ENCODE peak calls at places on chromosomes 11 and 22, in six cellular contexts. Y, Z, D, O, W and F are unnamed samples.

GRCh38 chr11:31645747-31646146 is 136.2 kb downstream of the ELP4 start:
- DNase-seq in Y (no peak), D (peak; percentile 13), O (no peak), Z (peak; percentile 84), W (peak; percentile 90), F (no peak)

GRCh38 chr11:109071712-109072524 is 350.1 kb upstream of the C11orf87 start:
- DNase-seq in D (no peak), Z (no peak), O (no peak), W (peak; percentile 58), Y (no peak), F (no peak)

GRCh38 chr11:35419713-35420333 is 465 bp upstream of the SLC1A2 start:
- DNase-seq in Z (no peak), W (peak; percentile 75), D (no peak), Y (peak; percentile 42), O (no peak), F (no peak)

GRCh38 chr11:36186340-36186739 is 102.9 kb downstream of the COMMD9 start:
- DNase-seq in O (no peak), D (no peak), Z (no peak), W (peak; percentile 86), Y (no peak), F (no peak)

GRCh38 chr11:82889133-82890001 is 10.9 kb downstream of the PRCP start:
- DNase-seq in Y (peak; percentile 14), W (no peak), O (peak; percentile 37), Z (peak; percentile 96), D (no peak), F (no peak)

GRCh38 chr11:104061851-104062521 is 25.5 kb downstream of the DDI1 start:
- DNase-seq in Y (no peak), W (peak; percentile 12), O (no peak), Z (no peak), D (no peak), F (no peak)

GRCh38 chr11:11968511-11969280 is 39.7 kb downstream of the DKK3 start:
- DNase-seq in D (no peak), W (peak; percentile 97), O (no peak), Y (no peak), Z (no peak), F (no peak)

GRCh38 chr11:133072366-133072765 is 459.9 kb downstream of the OPCML start:
- DNase-seq in O (no peak), Y (no peak), W (no peak), Z (no peak), D (no peak), F (no peak)

GRCh38 chr11:72771507-72771906 is 19.3 kb upstream of the ARAP1 start:
- DNase-seq in D (no peak), Y (no peak), Z (no peak), O (no peak), W (peak; percentile 66), F (no peak)

GRCh38 chr22:20015971-20016733 is 471 bp downstream of the ARVCF start:
- DNase-seq in Y (peak; percentile 62), W (peak; percentile 24), D (no peak), Z (peak; percentile 32), O (peak; percentile 22), F (no peak)

DNA sequence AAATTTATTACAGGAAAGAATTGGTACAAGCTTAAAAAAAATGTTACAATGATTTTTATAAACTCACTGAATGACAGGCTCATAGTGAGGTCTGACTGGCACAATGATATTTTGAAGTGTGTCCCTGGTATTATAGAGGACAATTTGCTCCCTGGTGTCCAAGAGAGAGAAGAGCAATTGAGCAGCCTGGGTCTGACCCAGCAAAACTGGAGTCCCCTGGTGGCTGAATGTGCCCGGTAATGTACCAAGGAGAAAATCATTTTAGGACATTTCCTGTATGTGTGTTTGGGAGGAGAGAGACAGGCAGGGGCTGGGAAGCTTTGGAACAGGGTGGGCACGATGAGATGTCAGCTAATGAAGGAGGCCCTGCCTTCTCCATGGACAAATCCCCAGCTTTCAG is 125.3 kb downstream of the APOL5 start:
- DNase-seq in W (peak; percentile 73), D (peak; percentile 65), Y (peak; percentile 20), O (peak; percentile 67), Z (peak; percentile 55), F (no peak)
- TF ChIP-seq CTCF in W (peak; percentile 60), D (peak; percentile 48), Y (peak; percentile 40), O (peak; percentile 78), Z (peak; percentile 55), F (peak; percentile 25)

DNA sequence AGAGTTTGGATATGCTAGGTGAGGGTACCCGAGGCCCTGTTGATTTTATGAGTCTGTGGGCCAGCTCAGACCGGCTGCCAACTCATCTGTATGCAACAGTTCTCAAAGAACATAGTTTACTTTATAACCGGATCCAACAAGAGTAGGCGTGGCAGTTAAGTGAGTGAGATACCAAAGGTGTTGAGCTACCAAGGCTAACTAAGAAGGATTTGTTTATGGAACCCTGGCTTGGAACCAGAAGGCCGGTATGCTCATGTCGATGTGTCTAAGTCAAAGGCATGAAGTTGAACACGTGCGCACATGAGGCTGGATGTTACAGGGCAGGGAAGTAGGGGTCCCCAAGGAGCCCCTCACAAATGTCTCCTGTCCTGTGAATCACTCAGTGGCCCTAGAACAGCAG is at the start of gene KCNJ1:
- DNase-seq in Z (no peak), Y (no peak), O (no peak), W (no peak), D (no peak), F (no peak)
- TF ChIP-seq CTCF in Z (no peak), Y (no peak), O (no peak), W (no peak), D (no peak), F (no peak)

GRCh38 chr11:60767388-60767811 is 10.7 kb downstream of the MS4A15 start:
- DNase-seq in O (no peak), W (peak; percentile 11), D (peak; percentile 33), Y (peak; percentile 55), Z (peak; percentile 16), F (no peak)
- TF ChIP-seq CTCF in O (no peak), W (peak; percentile 4), D (peak; percentile 35), Y (peak; percentile 59), Z (peak; percentile 73), F (peak; percentile 31)

GRCh38 chr11:59756496-59756840 is 1.3 kb downstream of the STX3 start:
- DNase-seq in W (peak; percentile 57), O (no peak), D (no peak), Z (peak; percentile 39), Y (no peak), F (no peak)

GRCh38 chr11:59754494-59754858 is 700 bp upstream of the STX3 start:
- DNase-seq in D (no peak), Y (peak; percentile 26), O (peak; percentile 59), W (peak; percentile 41), Z (no peak), F (peak; percentile 40)

GRCh38 chr11:59753650-59754493 is 1.3 kb upstream of the STX3 start:
- DNase-seq in W (peak; percentile 93), D (peak; percentile 90), Y (peak; percentile 90), Z (peak; percentile 82), O (peak; percentile 85), F (peak; percentile 90)

GRCh38 chr11:59755701-59756495 is 722 bp downstream of the STX3 start:
- DNase-seq in Y (peak; percentile 52), D (peak; percentile 70), Z (peak; percentile 87), W (peak; percentile 91), O (no peak), F (no peak)

GRCh38 chr11:59754859-59755700 is at the start of gene STX3:
- DNase-seq in Z (peak; percentile 83), Y (peak; percentile 81), W (peak; percentile 86), D (peak; percentile 83), O (peak; percentile 73), F (peak; percentile 78)
- TF ChIP-seq CTCF in Z (no peak), Y (no peak), W (no peak), D (no peak), O (no peak), F (no peak)

DNA sequence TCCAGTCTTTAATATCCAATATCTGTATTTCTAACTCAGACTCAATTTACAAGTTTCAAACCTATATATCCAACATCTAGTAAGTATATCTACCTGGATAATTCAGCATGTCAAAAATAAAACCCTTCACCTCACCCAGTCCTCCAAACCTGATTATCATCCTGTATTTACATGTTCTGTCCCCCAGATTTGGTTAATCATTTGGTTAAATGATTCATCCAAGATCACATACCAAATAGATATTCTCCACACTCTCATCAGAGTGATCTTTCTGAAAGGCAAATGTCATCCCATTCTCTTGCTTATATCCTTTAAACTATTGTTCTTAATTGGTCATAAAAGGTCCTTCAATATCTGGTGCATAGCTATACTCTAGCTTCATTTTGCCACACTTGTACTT is 199.0 kb downstream of the SOX6 start:
- DNase-seq in D (no peak), Z (no peak), W (no peak), Y (no peak), O (no peak), F (no peak)
- TF ChIP-seq CTCF in D (no peak), Z (no peak), W (no peak), Y (no peak), O (no peak), F (no peak)

DNA sequence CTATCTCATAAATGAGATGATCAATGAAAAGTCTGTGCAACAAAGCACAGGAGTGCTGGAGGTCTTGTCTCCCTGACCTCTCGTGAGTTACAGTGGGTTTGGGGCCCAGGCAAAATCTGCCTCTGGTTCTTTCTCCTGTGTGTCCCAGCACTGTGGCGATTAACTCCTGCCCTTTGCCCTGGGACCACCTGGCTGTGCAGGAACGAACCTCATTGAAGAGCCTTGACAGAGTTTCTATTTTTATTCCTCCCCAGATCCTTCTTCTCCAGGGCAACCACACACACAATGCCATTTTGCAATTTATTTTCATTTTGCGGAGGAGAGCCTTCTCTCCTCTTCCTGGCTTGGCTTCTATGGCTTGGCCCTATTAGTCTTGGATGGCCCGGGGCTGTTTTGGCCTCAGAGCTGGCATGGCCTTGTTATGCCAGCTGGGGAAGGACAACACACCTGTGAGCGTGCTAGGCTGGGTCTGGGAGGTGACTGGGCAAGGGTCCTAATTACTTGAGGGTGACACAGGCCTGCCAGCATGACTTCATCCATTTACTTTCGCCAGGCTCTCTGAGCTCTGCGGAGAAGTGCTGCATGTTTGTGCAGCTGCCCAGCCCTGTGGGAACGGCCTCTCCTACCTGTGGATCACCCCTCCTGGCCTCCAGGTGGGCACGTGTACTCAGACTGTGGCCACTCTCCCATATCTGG is 153.8 kb downstream of the SNX19 start:
- DNase-seq in W (no peak), O (no peak), Z (no peak), D (no peak), Y (no peak), F (no peak)
- TF ChIP-seq CTCF in W (no peak), O (no peak), Z (no peak), D (no peak), Y (no peak), F (no peak)

GRCh38 chr11:116607027-116607426 is 165.8 kb downstream of the BUD13 start:
- DNase-seq in O (no peak), D (no peak), Y (no peak), W (no peak), Z (no peak), F (no peak)

GRCh38 chr11:116606060-116606459 is 166.7 kb downstream of the BUD13 start:
- DNase-seq in Y (no peak), O (no peak), D (no peak), W (no peak), Z (no peak), F (no peak)

GRCh38 chr11:116602637-116602942 is 170.2 kb downstream of the BUD13 start:
- DNase-seq in W (no peak), D (no peak), Z (no peak), O (no peak), Y (no peak), F (no peak)

GRCh38 chr11:116603783-116604323 is 168.9 kb downstream of the BUD13 start:
- DNase-seq in Y (no peak), O (no peak), D (no peak), Z (no peak), W (no peak), F (no peak)

DNA sequence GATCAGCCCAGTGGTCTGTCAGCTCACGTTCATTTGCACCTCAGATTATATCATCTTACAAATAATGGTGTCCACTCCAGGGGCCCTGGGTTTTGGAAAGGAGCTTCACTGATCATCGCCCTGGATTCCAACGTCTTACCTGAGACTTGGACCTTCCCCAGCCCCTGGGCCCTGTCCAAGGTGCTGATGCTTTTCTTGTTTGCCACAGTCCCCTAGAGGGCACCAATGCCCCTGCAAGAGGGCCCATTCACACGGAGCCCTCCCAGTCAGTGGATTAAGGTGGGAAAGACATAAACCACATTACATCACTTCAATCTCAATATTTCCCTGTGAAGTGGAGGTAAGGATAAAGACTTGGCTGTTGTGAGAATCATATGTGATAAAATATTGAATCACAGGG is 167.2 kb downstream of the BUD13 start:
- DNase-seq in Y (peak; percentile 93), O (peak; percentile 56), Z (peak; percentile 60), D (no peak), W (no peak), F (peak; percentile 51)
- TF ChIP-seq CTCF in Y (peak; percentile 60), O (peak; percentile 73), Z (peak; percentile 57), D (peak; percentile 16), W (peak; percentile 20), F (peak; percentile 45)